ENCODE peak calls at places on chromosome 3, in seven cellular contexts. N is H9, I is NT2/D1, R is HS-5, D is NCI-H1436, L is immature natural killer cell, X is NCI-H1092. Q is an unnamed sample.

GRCh38 chr3:8589880-8590556 is 54.6 kb downstream of the SSUH2 start:
- DNase-seq in N (no peak), L (no peak), I (no peak), D (no peak), X (no peak), R (no peak), Q (no peak)

GRCh38 chr3:196650740-196651311 is 11.3 kb downstream of the NRROS start:
- DNase-seq in D (no peak), L (no peak), R (peak), I (no peak), X (no peak), N (no peak), Q (no peak)

GRCh38 chr3:94234177-94234788 is 171.4 kb downstream of the NSUN3 start:
- DNase-seq in L (no peak), X (no peak), N (no peak), I (peak), R (peak), D (no peak), Q (peak)

GRCh38 chr3:60055765-60056164 is 1005.9 kb upstream of the CFAP20DC start:
- DNase-seq in R (no peak), L (no peak), I (no peak), D (no peak), N (no peak), X (no peak), Q (no peak)

GRCh38 chr3:15666277-15666676 is 64.7 kb downstream of the BTD start:
- DNase-seq in I (no peak), D (no peak), X (no peak), N (no peak), R (no peak), L (no peak), Q (no peak)

GRCh38 chr3:1275495-1275894 is 182.7 kb downstream of the CNTN6 start:
- DNase-seq in X (no peak), L (no peak), R (no peak), I (peak), D (no peak), N (peak), Q (no peak)

GRCh38 chr3:196322-197153 is at the start of gene CHL1:
- DNase-seq in L (no peak), X (no peak), R (no peak), I (no peak), D (peak), N (peak), Q (peak)

GRCh38 chr3:58383904-58384303 is 49.7 kb downstream of the PDHB start:
- DNase-seq in I (no peak), N (no peak), X (no peak), R (peak), D (no peak), L (no peak), Q (no peak)

GRCh38 chr3:127475364-127475763 is 115.2 kb downstream of the TPRA1 start:
- DNase-seq in N (no peak), R (no peak), X (no peak), L (no peak), I (no peak), D (no peak), Q (no peak)

GRCh38 chr3:88809993-88810392 is 297.4 kb upstream of the EPHA3 start:
- DNase-seq in X (no peak), I (no peak), R (no peak), N (no peak), D (no peak), L (no peak), Q (no peak)

GRCh38 chr3:99637381-99638111 is 848 bp upstream of the COL8A1 start:
- DNase-seq in L (no peak), R (peak), N (no peak), D (no peak), X (no peak), I (no peak), Q (peak)

GRCh38 chr3:11720220-11721113 is 76.8 kb upstream of the VGLL4 start:
- DNase-seq in X (no peak), L (peak), N (peak), D (peak), R (no peak), I (no peak), Q (peak)

GRCh38 chr3:61927332-61927731 is 366.0 kb downstream of the PTPRG start:
- DNase-seq in R (no peak), I (no peak), L (no peak), N (no peak), X (no peak), D (no peak), Q (no peak)

GRCh38 chr3:197244751-197245150 is 53.7 kb downstream of the DLG1 start:
- DNase-seq in N (no peak), X (no peak), D (no peak), L (no peak), R (no peak), I (no peak), Q (no peak)

GRCh38 chr3:9727041-9727595 is 4.4 kb upstream of the BRPF1 start:
- DNase-seq in L (peak), X (no peak), I (peak), N (peak), D (no peak), R (no peak), Q (peak)

GRCh38 chr3:182979719-182980191 is 583 bp downstream of the DCUN1D1 start:
- DNase-seq in L (peak), X (no peak), R (no peak), N (no peak), D (peak), I (no peak), Q (peak)

GRCh38 chr3:9976736-9977709 is 9.6 kb downstream of the EMC3 start:
- DNase-seq in X (no peak), N (no peak), R (peak), L (no peak), D (no peak), I (no peak), Q (no peak)

GRCh38 chr3:148146947-148147346 is 550.8 kb upstream of the AGTR1 start:
- DNase-seq in L (no peak), I (no peak), X (no peak), N (no peak), D (no peak), R (peak), Q (no peak)

GRCh38 chr3:134350861-134351311 is 23.4 kb downstream of the AMOTL2 start:
- DNase-seq in X (no peak), R (no peak), I (no peak), D (no peak), L (no peak), N (no peak), Q (no peak)

GRCh38 chr3:101513419-101513986 is 491 bp upstream of the SENP7 start:
- DNase-seq in R (no peak), D (peak), N (no peak), X (peak), I (no peak), L (no peak), Q (no peak)

GRCh38 chr3:16849795-16850194 is 35.0 kb upstream of the PLCL2 start:
- DNase-seq in D (no peak), L (no peak), I (no peak), N (no peak), X (no peak), R (peak), Q (no peak)

GRCh38 chr3:156630081-156630772 is 44.2 kb upstream of the TIPARP start:
- DNase-seq in R (no peak), X (no peak), D (peak), L (no peak), I (no peak), N (no peak), Q (no peak)